ENCODE peak calls at places on chromosomes 6 and 20, in four cellular contexts. W, J, K and Z are unnamed samples. For H3K4me1 and H3K36me3, the result is how much of the 10 kb centered on the place peaks cover.

GRCh38 chr6:149766156-149766768 is 16.7 kb downstream of the PCMT1 start:
- DNase-seq in W (peak), J (peak), K (no peak), Z (no peak)

GRCh38 chr6:55212147-55212546 is 37.8 kb downstream of the HCRTR2 start:
- DNase-seq in W (peak), J (no peak), K (no peak), Z (no peak)

GRCh38 chr6:155126727-155127439 is 131.8 kb downstream of the TIAM2 start:
- DNase-seq in W (peak), J (no peak), K (no peak), Z (no peak)

GRCh38 chr6:48101277-48101676 is 9.7 kb downstream of the PTCHD4 start:
- DNase-seq in W (no peak), J (no peak), K (no peak), Z (no peak)

GRCh38 chr6:150766201-150766997 is 99.1 kb upstream of the MTHFD1L start:
- DNase-seq in W (peak), J (no peak), K (no peak), Z (peak)

GRCh38 chr6:77397561-77397960 is 65.7 kb downstream of the HTR1B start:
- DNase-seq in W (no peak), J (no peak), K (no peak), Z (no peak)

GRCh38 chr20:20664795-20665194 is 47.6 kb downstream of the RALGAPA2 start:
- DNase-seq in W (peak), J (peak), K (no peak), Z (no peak)

GRCh38 chr20:62307226-62308101 is 4.7 kb downstream of the ADRM1 start:
- DNase-seq in W (no peak), J (no peak), K (no peak), Z (peak)

DNA sequence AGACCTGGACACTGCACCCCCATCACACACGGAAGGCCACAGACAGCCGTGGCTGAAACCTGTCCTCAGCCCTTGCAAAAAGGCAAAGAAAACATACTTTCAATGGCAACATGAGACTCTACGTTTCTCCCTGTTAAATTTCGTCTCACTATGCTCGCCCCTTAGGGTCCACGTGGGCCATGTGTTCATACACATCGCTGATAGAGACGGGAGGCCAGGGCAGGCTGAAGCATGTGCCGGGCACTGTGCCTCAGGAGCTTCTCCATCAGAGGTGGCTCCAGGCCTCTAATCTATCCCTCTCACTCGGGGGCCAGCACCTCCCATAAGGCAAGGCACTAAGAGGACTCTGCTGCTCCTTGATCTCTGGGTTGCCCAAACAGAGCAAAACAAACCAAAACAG is 17.5 kb downstream of the PXDC1 start:
- DNase-seq in W (no peak), J (no peak), K (no peak), Z (no peak)
- H3K4me1 ChIP-seq in W (under half), J (under half), K (under half), Z (under half)

GRCh38 chr20:58697201-58697866 is 4.7 kb downstream of the NPEPL1 start:
- DNase-seq in W (no peak), J (no peak), K (no peak), Z (no peak)

GRCh38 chr20:58697867-58698703 is 5.5 kb downstream of the NPEPL1 start:
- DNase-seq in W (no peak), J (no peak), K (no peak), Z (no peak)

GRCh38 chr20:58695895-58696375 is 3.3 kb downstream of the NPEPL1 start:
- DNase-seq in W (no peak), J (no peak), K (no peak), Z (no peak)

GRCh38 chr20:58695084-58695722 is 2.6 kb downstream of the NPEPL1 start:
- DNase-seq in W (no peak), J (no peak), K (no peak), Z (no peak)

GRCh38 chr20:58696411-58696961 is 3.9 kb downstream of the NPEPL1 start:
- DNase-seq in W (no peak), J (no peak), K (no peak), Z (no peak)
- H3K36me3 ChIP-seq in W (under half), J (under half), K (under half), Z (half or more)

DNA sequence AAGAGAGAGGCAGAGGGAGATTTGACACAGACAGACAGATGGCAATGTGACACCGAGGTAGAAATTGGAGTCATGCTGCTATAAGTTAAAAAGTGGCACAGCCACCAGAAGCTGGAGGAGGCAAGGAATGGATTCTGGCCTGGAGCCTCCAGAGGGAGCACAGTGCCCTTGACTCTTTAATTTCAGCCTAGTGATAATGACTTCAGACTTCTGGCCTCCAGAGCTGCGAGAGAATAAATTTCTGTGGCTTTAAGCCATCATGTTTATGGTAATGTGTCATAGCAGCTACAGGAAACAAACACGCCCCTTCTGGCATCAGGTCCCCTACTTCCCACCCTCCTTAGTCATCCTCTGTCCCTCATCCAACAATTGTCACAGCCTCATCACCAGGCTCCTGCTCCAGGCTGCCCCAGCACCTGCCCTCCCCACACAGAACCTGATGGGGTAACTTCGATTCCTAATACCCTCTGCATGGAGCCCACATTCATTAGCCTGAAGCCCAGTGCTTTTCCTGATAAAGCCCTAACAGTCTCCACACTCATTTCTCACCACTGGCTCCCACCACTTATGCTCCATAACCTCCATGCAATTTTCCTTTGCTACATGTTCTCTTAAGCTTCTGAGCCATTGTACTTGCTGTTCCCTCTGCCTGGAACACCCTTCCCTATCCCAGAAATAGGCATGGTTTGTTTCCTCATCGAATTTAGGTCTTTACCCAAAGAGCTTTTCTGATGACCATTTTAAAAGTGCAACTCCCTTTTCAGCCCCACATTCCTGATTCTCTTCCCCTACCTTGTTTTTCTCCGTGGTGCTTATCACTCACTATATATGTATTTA is 69.7 kb upstream of the TOX2 start:
- DNase-seq in W (peak), J (no peak), K (no peak), Z (peak)
- H3K4me1 ChIP-seq in W (under half), J (under half), K (under half), Z (under half)

GRCh38 chr20:35503841-35504460 is 25.5 kb downstream of the C20orf173 start:
- DNase-seq in W (peak), J (no peak), K (no peak), Z (no peak)
- H3K36me3 ChIP-seq in W (under half), J (under half), K (under half), Z (under half)

GRCh38 chr6:165645919-165646318 is 17.1 kb downstream of the PDE10A start:
- DNase-seq in W (no peak), J (no peak), K (no peak), Z (no peak)

GRCh38 chr6:165644586-165645266 is 18.3 kb downstream of the PDE10A start:
- DNase-seq in W (no peak), J (no peak), K (no peak), Z (no peak)

GRCh38 chr6:165646484-165646883 is 16.6 kb downstream of the PDE10A start:
- DNase-seq in W (no peak), J (no peak), K (no peak), Z (no peak)

GRCh38 chr6:165649152-165649551 is 13.9 kb downstream of the PDE10A start:
- DNase-seq in W (no peak), J (no peak), K (no peak), Z (no peak)

GRCh38 chr6:165647041-165647440 is 16.0 kb downstream of the PDE10A start:
- DNase-seq in W (no peak), J (peak), K (no peak), Z (no peak)
- H3K4me1 ChIP-seq in W (under half), J (under half), K (under half), Z (under half)